ENCODE peak calls at places on chromosomes 16 and 17, in six cellular contexts. C is ureter; K is G401; T is neural crest cell; S is naive thymus-derived CD8-positive, alpha-beta T cell; Z is GM23338. O is an unnamed sample.
A peak's percentile ranks its signal among the peaks of the same experiment; 100 is the strongest.

GRCh38 chr17:76240461-76241204 is at the start of gene RNF157:
- DNase-seq in C (no peak), K (peak; percentile 58), T (peak; percentile 66), S (peak; percentile 55), Z (peak; percentile 89), O (peak; percentile 86)

GRCh38 chr17:67800495-67800928 is 24.8 kb upstream of the BPTF start:
- DNase-seq in C (peak; percentile 68), K (peak; percentile 51), T (peak; percentile 72), S (no peak), Z (peak; percentile 90), O (peak; percentile 55)

GRCh38 chr17:7238418-7239090 is 703 bp downstream of the PHF23 start:
- DNase-seq in C (no peak), K (peak; percentile 16), T (no peak), S (no peak), Z (no peak), O (peak; percentile 53)

GRCh38 chr17:65027305-65027704 is 29.2 kb downstream of the GNA13 start:
- DNase-seq in C (no peak), K (no peak), T (peak; percentile 8), S (peak; percentile 23), Z (peak; percentile 75), O (no peak)

GRCh38 chr16:71367243-71367976 is 8.9 kb downstream of the CALB2 start:
- DNase-seq in C (no peak), K (peak; percentile 49), T (peak; percentile 70), S (no peak), Z (peak; percentile 94), O (peak; percentile 68)

GRCh38 chr17:78484300-78485159 is 92.7 kb downstream of the DNAH17 start:
- DNase-seq in C (no peak), K (no peak), T (peak; percentile 18), S (peak; percentile 45), Z (peak; percentile 81), O (no peak)

GRCh38 chr17:40316571-40317344 is 7.8 kb downstream of the RARA start:
- DNase-seq in C (peak; percentile 79), K (no peak), T (peak; percentile 28), S (no peak), Z (peak; percentile 85), O (peak; percentile 81)

GRCh38 chr17:51491416-51491815 is 231.1 kb downstream of the UTP18 start:
- DNase-seq in C (no peak), K (no peak), T (no peak), S (no peak), Z (no peak), O (no peak)

GRCh38 chr16:14164916-14165684 is 94.0 kb downstream of the MRTFB start:
- DNase-seq in C (no peak), K (no peak), T (no peak), S (no peak), Z (no peak), O (peak; percentile 53)

GRCh38 chr17:45052052-45052772 is 780 bp upstream of the DCAKD start:
- DNase-seq in C (peak; percentile 60), K (peak; percentile 58), T (peak; percentile 33), S (peak; percentile 41), Z (peak; percentile 52), O (peak; percentile 67)

GRCh38 chr17:64240741-64241347 is 22.2 kb downstream of the TEX2 start:
- DNase-seq in C (no peak), K (peak; percentile 87), T (no peak), S (no peak), Z (no peak), O (peak; percentile 13)

GRCh38 chr16:81836279-81837054 is 57.4 kb downstream of the PLCG2 start:
- DNase-seq in C (no peak), K (no peak), T (no peak), S (no peak), Z (no peak), O (no peak)

GRCh38 chr16:76277099-76278030 is at the start of gene CNTNAP4:
- DNase-seq in C (no peak), K (peak; percentile 95), T (peak; percentile 20), S (no peak), Z (peak; percentile 58), O (peak; percentile 87)

GRCh38 chr17:77153487-77153886 is 12.7 kb downstream of the SEC14L1 start:
- DNase-seq in C (no peak), K (peak; percentile 49), T (no peak), S (no peak), Z (no peak), O (no peak)

GRCh38 chr16:75251280-75252048 is at the start of gene BCAR1:
- DNase-seq in C (peak; percentile 88), K (peak; percentile 75), T (peak; percentile 79), S (no peak), Z (peak; percentile 95), O (peak; percentile 82)

GRCh38 chr17:66304304-66305174 is 2.1 kb downstream of the PRKCA start:
- DNase-seq in C (no peak), K (no peak), T (no peak), S (no peak), Z (peak; percentile 80), O (peak; percentile 34)

GRCh38 chr17:40633871-40634270 is 13.7 kb downstream of the SMARCE1 start:
- DNase-seq in C (no peak), K (no peak), T (no peak), S (no peak), Z (no peak), O (peak; percentile 44)

GRCh38 chr17:64682261-64683181 is 20.4 kb upstream of the SMURF2 start:
- DNase-seq in C (no peak), K (no peak), T (no peak), S (no peak), Z (no peak), O (peak; percentile 28)

GRCh38 chr16:70754874-70755600 is 45.9 kb downstream of the VAC14 start:
- DNase-seq in C (no peak), K (peak; percentile 25), T (no peak), S (no peak), Z (no peak), O (no peak)

GRCh38 chr16:1082952-1083675 is 10.6 kb downstream of the SSTR5 start:
- DNase-seq in C (peak; percentile 82), K (no peak), T (no peak), S (no peak), Z (no peak), O (no peak)

GRCh38 chr17:81685108-81685507 is 1.3 kb downstream of the HGS start:
- DNase-seq in C (no peak), K (no peak), T (no peak), S (no peak), Z (no peak), O (no peak)

GRCh38 chr17:73605444-73605843 is 38.8 kb downstream of the SDK2 start:
- DNase-seq in C (no peak), K (no peak), T (no peak), S (no peak), Z (no peak), O (no peak)

GRCh38 chr16:69820926-69821541 is 58.9 kb downstream of the WWP2 start:
- DNase-seq in C (no peak), K (peak; percentile 73), T (no peak), S (no peak), Z (peak; percentile 17), O (no peak)

GRCh38 chr17:35774499-35774898 is 13.8 kb downstream of the C17orf50 start:
- DNase-seq in C (peak; percentile 84), K (no peak), T (no peak), S (no peak), Z (no peak), O (peak; percentile 28)

GRCh38 chr17:20995164-20995872 is 47.5 kb downstream of the USP22 start:
- DNase-seq in C (no peak), K (no peak), T (no peak), S (no peak), Z (no peak), O (no peak)

GRCh38 chr16:2963074-2963610 is 933 bp upstream of the KREMEN2 start:
- DNase-seq in C (no peak), K (no peak), T (no peak), S (peak; percentile 25), Z (no peak), O (no peak)

O was measured in retina.